ENCODE peak calls at places on chromosomes 5 and 9, in four cellular contexts. Y, X, T and O are unnamed samples.

GRCh38 chr5:158676642-158677489 is 422.9 kb downstream of the EBF1 start:
- DNase-seq in X (no peak), Y (peak), T (no peak), O (no peak)

GRCh38 chr5:126972062-126972895 is 58.1 kb downstream of the MARCHF3 start:
- DNase-seq in T (no peak), Y (peak), X (no peak), O (no peak)

GRCh38 chr9:130276121-130276520 is 10.6 kb downstream of the HMCN2 start:
- DNase-seq in Y (no peak), X (no peak), T (no peak), O (no peak)

GRCh38 chr5:143878430-143878829 is 66.5 kb downstream of the HMHB1 start:
- DNase-seq in X (no peak), Y (no peak), T (no peak), O (no peak)

GRCh38 chr9:137463194-137463930 is 4.2 kb upstream of the NSMF start:
- DNase-seq in Y (no peak), X (no peak), T (no peak), O (no peak)

GRCh38 chr9:82170871-82171270 is 182.3 kb downstream of the SPATA31D1 start:
- DNase-seq in Y (no peak), T (no peak), X (no peak), O (no peak)

GRCh38 chr9:2925016-2925415 is 81.1 kb upstream of the PUM3 start:
- DNase-seq in Y (no peak), X (no peak), T (no peak), O (no peak)

GRCh38 chr5:131534995-131535394 is 100.0 kb downstream of the RAPGEF6 start:
- DNase-seq in T (no peak), X (no peak), Y (no peak), O (no peak)

GRCh38 chr5:16490911-16491310 is 25.3 kb upstream of the ZNF622 start:
- DNase-seq in T (no peak), X (no peak), Y (no peak), O (no peak)